ENCODE peak calls at places on chromosomes 5 and 9, in five cellular contexts. One of them, this sample, is unnamed.
A peak's percentile ranks its signal among the peaks of the same experiment; 100 is the strongest.

GRCh38 chr9:94680621-94681020 is 41.3 kb upstream of the FBP1 start:
- DNase-seq in activated CD4-positive, alpha-beta T cell treated with anti-CD3 and anti-CD28 coated beads for 24 hours: no peak
- DNase-seq in stimulated activated CD4-positive, alpha-beta T cell treated with anti-CD3 and anti-CD28 coated beads, Interleukin-15, amount 100 ng/mL, for 24 hours: no peak
- DNase-seq in left colon: no peak
- DNase-seq in fibroblast of mammary gland: no peak
- DNase-seq in this sample: no peak

GRCh38 chr5:111069839-111070238 is 1.7 kb upstream of the TSLP start:
- DNase-seq in activated CD4-positive, alpha-beta T cell treated with anti-CD3 and anti-CD28 coated beads for 24 hours: no peak
- DNase-seq in stimulated activated CD4-positive, alpha-beta T cell treated with anti-CD3 and anti-CD28 coated beads, Interleukin-15, amount 100 ng/mL, for 24 hours: no peak
- DNase-seq in left colon: no peak
- DNase-seq in fibroblast of mammary gland: peak; percentile 90
- DNase-seq in this sample: no peak

GRCh38 chr9:81720450-81721086 is 31.2 kb upstream of the TLE1 start:
- DNase-seq in activated CD4-positive, alpha-beta T cell treated with anti-CD3 and anti-CD28 coated beads for 24 hours: no peak
- DNase-seq in stimulated activated CD4-positive, alpha-beta T cell treated with anti-CD3 and anti-CD28 coated beads, Interleukin-15, amount 100 ng/mL, for 24 hours: no peak
- DNase-seq in left colon: no peak
- DNase-seq in fibroblast of mammary gland: no peak
- DNase-seq in this sample: no peak

GRCh38 chr5:40736103-40736875 is 19.5 kb downstream of the TTC33 start:
- DNase-seq in activated CD4-positive, alpha-beta T cell treated with anti-CD3 and anti-CD28 coated beads for 24 hours: no peak
- DNase-seq in stimulated activated CD4-positive, alpha-beta T cell treated with anti-CD3 and anti-CD28 coated beads, Interleukin-15, amount 100 ng/mL, for 24 hours: no peak
- DNase-seq in left colon: no peak
- DNase-seq in fibroblast of mammary gland: peak; percentile 76
- DNase-seq in this sample: no peak

GRCh38 chr9:132806723-132807421 is 71.2 kb downstream of the AK8 start:
- DNase-seq in activated CD4-positive, alpha-beta T cell treated with anti-CD3 and anti-CD28 coated beads for 24 hours: no peak
- DNase-seq in stimulated activated CD4-positive, alpha-beta T cell treated with anti-CD3 and anti-CD28 coated beads, Interleukin-15, amount 100 ng/mL, for 24 hours: no peak
- DNase-seq in left colon: no peak
- DNase-seq in fibroblast of mammary gland: no peak
- DNase-seq in this sample: no peak

GRCh38 chr9:92468206-92468605 is 14.1 kb downstream of the ASPN start:
- DNase-seq in activated CD4-positive, alpha-beta T cell treated with anti-CD3 and anti-CD28 coated beads for 24 hours: no peak
- DNase-seq in stimulated activated CD4-positive, alpha-beta T cell treated with anti-CD3 and anti-CD28 coated beads, Interleukin-15, amount 100 ng/mL, for 24 hours: no peak
- DNase-seq in left colon: no peak
- DNase-seq in fibroblast of mammary gland: peak; percentile 77
- DNase-seq in this sample: no peak

GRCh38 chr5:154058055-154059038 is 19.6 kb downstream of the MFAP3 start:
- DNase-seq in activated CD4-positive, alpha-beta T cell treated with anti-CD3 and anti-CD28 coated beads for 24 hours: no peak
- DNase-seq in stimulated activated CD4-positive, alpha-beta T cell treated with anti-CD3 and anti-CD28 coated beads, Interleukin-15, amount 100 ng/mL, for 24 hours: no peak
- DNase-seq in left colon: peak; percentile 21
- DNase-seq in fibroblast of mammary gland: peak; percentile 58
- DNase-seq in this sample: no peak

GRCh38 chr5:101271416-101271815 is 368.3 kb upstream of the ST8SIA4 start:
- DNase-seq in activated CD4-positive, alpha-beta T cell treated with anti-CD3 and anti-CD28 coated beads for 24 hours: no peak
- DNase-seq in stimulated activated CD4-positive, alpha-beta T cell treated with anti-CD3 and anti-CD28 coated beads, Interleukin-15, amount 100 ng/mL, for 24 hours: no peak
- DNase-seq in left colon: no peak
- DNase-seq in fibroblast of mammary gland: no peak
- DNase-seq in this sample: no peak

GRCh38 chr5:116600876-116601275 is 26.3 kb upstream of the SEMA6A start:
- DNase-seq in activated CD4-positive, alpha-beta T cell treated with anti-CD3 and anti-CD28 coated beads for 24 hours: no peak
- DNase-seq in stimulated activated CD4-positive, alpha-beta T cell treated with anti-CD3 and anti-CD28 coated beads, Interleukin-15, amount 100 ng/mL, for 24 hours: no peak
- DNase-seq in left colon: no peak
- DNase-seq in fibroblast of mammary gland: peak; percentile 57
- DNase-seq in this sample: no peak

GRCh38 chr5:149544199-149544472 is 7.1 kb downstream of the CSNK1A1 start:
- DNase-seq in activated CD4-positive, alpha-beta T cell treated with anti-CD3 and anti-CD28 coated beads for 24 hours: no peak
- DNase-seq in stimulated activated CD4-positive, alpha-beta T cell treated with anti-CD3 and anti-CD28 coated beads, Interleukin-15, amount 100 ng/mL, for 24 hours: no peak
- DNase-seq in left colon: no peak
- DNase-seq in fibroblast of mammary gland: no peak
- DNase-seq in this sample: no peak

GRCh38 chr9:86246752-86247161 is 12.7 kb downstream of the C9orf153 start:
- DNase-seq in activated CD4-positive, alpha-beta T cell treated with anti-CD3 and anti-CD28 coated beads for 24 hours: no peak
- DNase-seq in stimulated activated CD4-positive, alpha-beta T cell treated with anti-CD3 and anti-CD28 coated beads, Interleukin-15, amount 100 ng/mL, for 24 hours: no peak
- DNase-seq in left colon: no peak
- DNase-seq in fibroblast of mammary gland: peak; percentile 31
- DNase-seq in this sample: no peak

GRCh38 chr5:68215208-68215887 is at the start of gene PIK3R1:
- DNase-seq in activated CD4-positive, alpha-beta T cell treated with anti-CD3 and anti-CD28 coated beads for 24 hours: peak; percentile 88
- DNase-seq in stimulated activated CD4-positive, alpha-beta T cell treated with anti-CD3 and anti-CD28 coated beads, Interleukin-15, amount 100 ng/mL, for 24 hours: peak; percentile 96
- DNase-seq in left colon: peak; percentile 98
- DNase-seq in fibroblast of mammary gland: peak; percentile 91
- DNase-seq in this sample: peak; percentile 66

GRCh38 chr9:34027845-34028574 is 20.7 kb downstream of the UBAP2 start:
- DNase-seq in activated CD4-positive, alpha-beta T cell treated with anti-CD3 and anti-CD28 coated beads for 24 hours: no peak
- DNase-seq in stimulated activated CD4-positive, alpha-beta T cell treated with anti-CD3 and anti-CD28 coated beads, Interleukin-15, amount 100 ng/mL, for 24 hours: no peak
- DNase-seq in left colon: no peak
- DNase-seq in fibroblast of mammary gland: no peak
- DNase-seq in this sample: no peak

GRCh38 chr9:99411068-99411467 is 189.0 kb downstream of the SEC61B start:
- DNase-seq in activated CD4-positive, alpha-beta T cell treated with anti-CD3 and anti-CD28 coated beads for 24 hours: no peak
- DNase-seq in stimulated activated CD4-positive, alpha-beta T cell treated with anti-CD3 and anti-CD28 coated beads, Interleukin-15, amount 100 ng/mL, for 24 hours: no peak
- DNase-seq in left colon: no peak
- DNase-seq in fibroblast of mammary gland: peak; percentile 71
- DNase-seq in this sample: no peak

GRCh38 chr9:126503333-126504085 is 110.2 kb upstream of the LMX1B start:
- DNase-seq in activated CD4-positive, alpha-beta T cell treated with anti-CD3 and anti-CD28 coated beads for 24 hours: no peak
- DNase-seq in stimulated activated CD4-positive, alpha-beta T cell treated with anti-CD3 and anti-CD28 coated beads, Interleukin-15, amount 100 ng/mL, for 24 hours: no peak
- DNase-seq in left colon: no peak
- DNase-seq in fibroblast of mammary gland: peak; percentile 62
- DNase-seq in this sample: no peak

GRCh38 chr5:77641397-77641943 is 3.0 kb upstream of the OTP start:
- DNase-seq in activated CD4-positive, alpha-beta T cell treated with anti-CD3 and anti-CD28 coated beads for 24 hours: no peak
- DNase-seq in stimulated activated CD4-positive, alpha-beta T cell treated with anti-CD3 and anti-CD28 coated beads, Interleukin-15, amount 100 ng/mL, for 24 hours: no peak
- DNase-seq in left colon: no peak
- DNase-seq in fibroblast of mammary gland: no peak
- DNase-seq in this sample: no peak

GRCh38 chr5:89988998-89989690 is 420.4 kb downstream of the CETN3 start:
- DNase-seq in activated CD4-positive, alpha-beta T cell treated with anti-CD3 and anti-CD28 coated beads for 24 hours: no peak
- DNase-seq in stimulated activated CD4-positive, alpha-beta T cell treated with anti-CD3 and anti-CD28 coated beads, Interleukin-15, amount 100 ng/mL, for 24 hours: no peak
- DNase-seq in left colon: no peak
- DNase-seq in fibroblast of mammary gland: peak; percentile 80
- DNase-seq in this sample: peak; percentile 4

GRCh38 chr5:8953016-8953415 is 592.9 kb downstream of the SEMA5A start:
- DNase-seq in activated CD4-positive, alpha-beta T cell treated with anti-CD3 and anti-CD28 coated beads for 24 hours: no peak
- DNase-seq in stimulated activated CD4-positive, alpha-beta T cell treated with anti-CD3 and anti-CD28 coated beads, Interleukin-15, amount 100 ng/mL, for 24 hours: no peak
- DNase-seq in left colon: no peak
- DNase-seq in fibroblast of mammary gland: no peak
- DNase-seq in this sample: no peak

GRCh38 chr5:80417973-80418372 is 10.1 kb downstream of the ZFYVE16 start:
- DNase-seq in activated CD4-positive, alpha-beta T cell treated with anti-CD3 and anti-CD28 coated beads for 24 hours: no peak
- DNase-seq in stimulated activated CD4-positive, alpha-beta T cell treated with anti-CD3 and anti-CD28 coated beads, Interleukin-15, amount 100 ng/mL, for 24 hours: no peak
- DNase-seq in left colon: no peak
- DNase-seq in fibroblast of mammary gland: no peak
- DNase-seq in this sample: no peak

GRCh38 chr9:87324613-87325194 is 173.0 kb upstream of the DAPK1 start:
- DNase-seq in activated CD4-positive, alpha-beta T cell treated with anti-CD3 and anti-CD28 coated beads for 24 hours: no peak
- DNase-seq in stimulated activated CD4-positive, alpha-beta T cell treated with anti-CD3 and anti-CD28 coated beads, Interleukin-15, amount 100 ng/mL, for 24 hours: no peak
- DNase-seq in left colon: no peak
- DNase-seq in fibroblast of mammary gland: peak; percentile 78
- DNase-seq in this sample: no peak

GRCh38 chr9:128118472-128118857 is 9.1 kb downstream of the PTGES2 start:
- DNase-seq in activated CD4-positive, alpha-beta T cell treated with anti-CD3 and anti-CD28 coated beads for 24 hours: no peak
- DNase-seq in stimulated activated CD4-positive, alpha-beta T cell treated with anti-CD3 and anti-CD28 coated beads, Interleukin-15, amount 100 ng/mL, for 24 hours: no peak
- DNase-seq in left colon: no peak
- DNase-seq in fibroblast of mammary gland: no peak
- DNase-seq in this sample: no peak

GRCh38 chr9:114272739-114273431 is 50.0 kb upstream of the ORM1 start:
- DNase-seq in activated CD4-positive, alpha-beta T cell treated with anti-CD3 and anti-CD28 coated beads for 24 hours: no peak
- DNase-seq in stimulated activated CD4-positive, alpha-beta T cell treated with anti-CD3 and anti-CD28 coated beads, Interleukin-15, amount 100 ng/mL, for 24 hours: no peak
- DNase-seq in left colon: no peak
- DNase-seq in fibroblast of mammary gland: no peak
- DNase-seq in this sample: no peak

GRCh38 chr5:7394889-7395431 is 978 bp upstream of the ADCY2 start:
- DNase-seq in activated CD4-positive, alpha-beta T cell treated with anti-CD3 and anti-CD28 coated beads for 24 hours: no peak
- DNase-seq in stimulated activated CD4-positive, alpha-beta T cell treated with anti-CD3 and anti-CD28 coated beads, Interleukin-15, amount 100 ng/mL, for 24 hours: no peak
- DNase-seq in left colon: no peak
- DNase-seq in fibroblast of mammary gland: no peak
- DNase-seq in this sample: no peak

GRCh38 chr5:168234133-168234532 is 57.3 kb upstream of the WWC1 start:
- DNase-seq in activated CD4-positive, alpha-beta T cell treated with anti-CD3 and anti-CD28 coated beads for 24 hours: no peak
- DNase-seq in stimulated activated CD4-positive, alpha-beta T cell treated with anti-CD3 and anti-CD28 coated beads, Interleukin-15, amount 100 ng/mL, for 24 hours: no peak
- DNase-seq in left colon: no peak
- DNase-seq in fibroblast of mammary gland: no peak
- DNase-seq in this sample: no peak

GRCh38 chr5:107565791-107566536 is 104.8 kb downstream of the EFNA5 start:
- DNase-seq in activated CD4-positive, alpha-beta T cell treated with anti-CD3 and anti-CD28 coated beads for 24 hours: no peak
- DNase-seq in stimulated activated CD4-positive, alpha-beta T cell treated with anti-CD3 and anti-CD28 coated beads, Interleukin-15, amount 100 ng/mL, for 24 hours: no peak
- DNase-seq in left colon: no peak
- DNase-seq in fibroblast of mammary gland: no peak
- DNase-seq in this sample: no peak

GRCh38 chr5:41067714-41068113 is 3.4 kb downstream of the MROH2B start:
- DNase-seq in activated CD4-positive, alpha-beta T cell treated with anti-CD3 and anti-CD28 coated beads for 24 hours: no peak
- DNase-seq in stimulated activated CD4-positive, alpha-beta T cell treated with anti-CD3 and anti-CD28 coated beads, Interleukin-15, amount 100 ng/mL, for 24 hours: no peak
- DNase-seq in left colon: no peak
- DNase-seq in fibroblast of mammary gland: no peak
- DNase-seq in this sample: no peak

GRCh38 chr5:124544366-124545055 is 201.9 kb downstream of the ZNF608 start:
- DNase-seq in activated CD4-positive, alpha-beta T cell treated with anti-CD3 and anti-CD28 coated beads for 24 hours: no peak
- DNase-seq in stimulated activated CD4-positive, alpha-beta T cell treated with anti-CD3 and anti-CD28 coated beads, Interleukin-15, amount 100 ng/mL, for 24 hours: no peak
- DNase-seq in left colon: no peak
- DNase-seq in fibroblast of mammary gland: peak; percentile 48
- DNase-seq in this sample: no peak

GRCh38 chr9:72633966-72634365 is 112.6 kb downstream of the TMC1 start:
- DNase-seq in activated CD4-positive, alpha-beta T cell treated with anti-CD3 and anti-CD28 coated beads for 24 hours: peak; percentile 22
- DNase-seq in stimulated activated CD4-positive, alpha-beta T cell treated with anti-CD3 and anti-CD28 coated beads, Interleukin-15, amount 100 ng/mL, for 24 hours: peak; percentile 35
- DNase-seq in left colon: no peak
- DNase-seq in fibroblast of mammary gland: peak; percentile 91
- DNase-seq in this sample: no peak

GRCh38 chr5:142770650-142771609 is 753 bp downstream of the ARHGAP26 start:
- DNase-seq in activated CD4-positive, alpha-beta T cell treated with anti-CD3 and anti-CD28 coated beads for 24 hours: peak; percentile 25
- DNase-seq in stimulated activated CD4-positive, alpha-beta T cell treated with anti-CD3 and anti-CD28 coated beads, Interleukin-15, amount 100 ng/mL, for 24 hours: peak; percentile 72
- DNase-seq in left colon: peak; percentile 76
- DNase-seq in fibroblast of mammary gland: peak; percentile 27
- DNase-seq in this sample: no peak